ENCODE peak calls at places on chromosomes 4 and X, in ten cellular contexts. One of them, this sample, is unnamed. For H3K9me3 and H3K4me1, the result is how much of the 10 kb centered on the place peaks cover.

GRCh38 chrX:87397103-87397886 is 120.3 kb upstream of the KLHL4 start:
- DNase-seq in psoas muscle: no peak
- DNase-seq in mesenchymal stem cell: peak
- DNase-seq in fibroblast of lung: peak
- DNase-seq in ovary: no peak
- DNase-seq in adipocyte: no peak
- DNase-seq in HepG2: no peak
- DNase-seq in A549: no peak
- DNase-seq in Peyer's patch: no peak
- DNase-seq in uterus: no peak
- DNase-seq in this sample: no peak

GRCh38 chr4:184232212-184232611 is 14.5 kb upstream of the ENPP6 start:
- DNase-seq in psoas muscle: no peak
- DNase-seq in mesenchymal stem cell: no peak
- DNase-seq in fibroblast of lung: no peak
- DNase-seq in ovary: no peak
- DNase-seq in adipocyte: no peak
- DNase-seq in HepG2: peak
- DNase-seq in A549: no peak
- DNase-seq in Peyer's patch: no peak
- DNase-seq in uterus: no peak
- DNase-seq in this sample: no peak

GRCh38 chr4:123939621-123940020 is 543.0 kb downstream of the SPRY1 start:
- DNase-seq in psoas muscle: no peak
- DNase-seq in mesenchymal stem cell: peak
- DNase-seq in fibroblast of lung: peak
- DNase-seq in ovary: no peak
- DNase-seq in adipocyte: peak
- DNase-seq in HepG2: no peak
- DNase-seq in A549: no peak
- DNase-seq in Peyer's patch: no peak
- DNase-seq in uterus: no peak
- DNase-seq in this sample: no peak

GRCh38 chrX:129932792-129933321 is 26.9 kb downstream of the UTP14A start:
- DNase-seq in psoas muscle: peak
- DNase-seq in mesenchymal stem cell: peak
- DNase-seq in fibroblast of lung: no peak
- DNase-seq in ovary: peak
- DNase-seq in adipocyte: peak
- DNase-seq in HepG2: no peak
- DNase-seq in A549: peak
- DNase-seq in Peyer's patch: peak
- DNase-seq in uterus: peak
- DNase-seq in this sample: peak

GRCh38 chrX:5991393-5991792 is 237.3 kb downstream of the NLGN4X start:
- DNase-seq in psoas muscle: no peak
- DNase-seq in mesenchymal stem cell: no peak
- DNase-seq in fibroblast of lung: no peak
- DNase-seq in ovary: no peak
- DNase-seq in adipocyte: no peak
- DNase-seq in HepG2: no peak
- DNase-seq in A549: no peak
- DNase-seq in Peyer's patch: no peak
- DNase-seq in uterus: no peak
- DNase-seq in this sample: no peak

GRCh38 chr4:174713181-174713580 is 115.9 kb downstream of the GLRA3 start:
- DNase-seq in psoas muscle: no peak
- DNase-seq in mesenchymal stem cell: no peak
- DNase-seq in fibroblast of lung: no peak
- DNase-seq in ovary: no peak
- DNase-seq in adipocyte: peak
- DNase-seq in HepG2: no peak
- DNase-seq in A549: no peak
- DNase-seq in Peyer's patch: no peak
- DNase-seq in uterus: no peak
- DNase-seq in this sample: no peak

GRCh38 chr4:157806176-157806575 is 366.6 kb downstream of the GASK1B start:
- DNase-seq in psoas muscle: no peak
- DNase-seq in mesenchymal stem cell: no peak
- DNase-seq in fibroblast of lung: no peak
- DNase-seq in ovary: no peak
- DNase-seq in adipocyte: peak
- DNase-seq in HepG2: no peak
- DNase-seq in A549: no peak
- DNase-seq in Peyer's patch: no peak
- DNase-seq in uterus: no peak
- DNase-seq in this sample: no peak

GRCh38 chr4:70556856-70557255 is 35.2 kb upstream of the AMBN start:
- DNase-seq in psoas muscle: no peak
- DNase-seq in mesenchymal stem cell: no peak
- DNase-seq in fibroblast of lung: peak
- DNase-seq in ovary: no peak
- DNase-seq in adipocyte: peak
- DNase-seq in HepG2: no peak
- DNase-seq in A549: no peak
- DNase-seq in Peyer's patch: no peak
- DNase-seq in uterus: no peak
- DNase-seq in this sample: no peak

GRCh38 chr4:125085-125820 is 952 bp downstream of the ZNF718 start:
- DNase-seq in psoas muscle: peak
- DNase-seq in mesenchymal stem cell: peak
- DNase-seq in fibroblast of lung: peak
- DNase-seq in ovary: peak
- DNase-seq in adipocyte: peak
- DNase-seq in HepG2: no peak
- DNase-seq in A549: peak
- DNase-seq in Peyer's patch: peak
- DNase-seq in uterus: no peak
- DNase-seq in this sample: peak

GRCh38 chr4:120616-121015 is 3.7 kb upstream of the ZNF718 start:
- DNase-seq in psoas muscle: no peak
- DNase-seq in mesenchymal stem cell: no peak
- DNase-seq in fibroblast of lung: no peak
- DNase-seq in ovary: no peak
- DNase-seq in adipocyte: no peak
- DNase-seq in HepG2: no peak
- DNase-seq in A549: no peak
- DNase-seq in Peyer's patch: no peak
- DNase-seq in uterus: no peak
- DNase-seq in this sample: no peak

GRCh38 chr4:124275-125081 is at the start of gene ZNF718:
- DNase-seq in psoas muscle: peak
- DNase-seq in mesenchymal stem cell: peak
- DNase-seq in fibroblast of lung: peak
- DNase-seq in ovary: peak
- DNase-seq in adipocyte: peak
- DNase-seq in HepG2: no peak
- DNase-seq in A549: peak
- DNase-seq in Peyer's patch: peak
- DNase-seq in uterus: peak
- DNase-seq in this sample: peak

GRCh38 chr4:125833-126232 is 1.5 kb downstream of the ZNF718 start:
- DNase-seq in psoas muscle: no peak
- DNase-seq in mesenchymal stem cell: peak
- DNase-seq in fibroblast of lung: no peak
- DNase-seq in ovary: no peak
- DNase-seq in adipocyte: peak
- DNase-seq in HepG2: no peak
- DNase-seq in A549: no peak
- DNase-seq in Peyer's patch: no peak
- DNase-seq in uterus: no peak
- DNase-seq in this sample: no peak

DNA sequence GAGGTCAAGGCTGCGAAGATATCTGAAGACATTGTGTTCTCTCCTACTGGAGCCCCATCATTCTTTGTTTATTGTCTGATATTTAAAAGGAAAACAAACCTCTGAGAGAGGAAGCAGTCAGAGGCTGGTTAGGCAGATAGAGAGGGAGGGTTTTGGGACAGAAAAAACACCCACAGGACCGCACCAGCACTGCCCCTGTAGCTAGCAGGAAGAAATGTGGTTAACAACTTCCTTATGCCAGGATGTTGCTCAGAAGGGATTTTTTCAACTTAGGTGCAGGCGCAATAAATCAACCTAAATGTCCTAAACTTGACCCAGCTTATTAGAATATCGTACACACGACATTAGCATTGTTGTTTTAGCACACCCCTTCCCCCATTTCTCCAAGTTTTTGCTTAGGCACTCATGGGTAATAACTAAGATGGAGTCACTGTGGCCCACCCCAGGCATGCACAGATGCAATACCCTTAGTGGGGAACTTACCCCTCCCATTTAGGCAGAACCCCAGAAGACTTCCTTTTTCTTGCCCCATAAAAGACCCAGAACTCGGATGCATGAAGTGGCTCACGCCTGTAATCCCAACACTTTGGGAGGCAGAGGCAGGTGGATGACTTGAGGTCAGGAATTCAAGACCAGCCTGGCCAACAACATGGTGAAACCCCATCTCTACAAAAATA is 2.8 kb upstream of the ZNF718 start:
- DNase-seq in psoas muscle: no peak
- DNase-seq in mesenchymal stem cell: no peak
- DNase-seq in fibroblast of lung: no peak
- DNase-seq in ovary: peak
- DNase-seq in adipocyte: no peak
- DNase-seq in HepG2: no peak
- DNase-seq in A549: no peak
- DNase-seq in Peyer's patch: no peak
- DNase-seq in uterus: no peak
- DNase-seq in this sample: no peak
- H3K9me3 ChIP-seq in psoas muscle: under half
- H3K9me3 ChIP-seq in mesenchymal stem cell: half or more
- H3K9me3 ChIP-seq in fibroblast of lung: under half
- H3K9me3 ChIP-seq in ovary: under half
- H3K9me3 ChIP-seq in adipocyte: under half
- H3K9me3 ChIP-seq in HepG2: half or more
- H3K9me3 ChIP-seq in A549: under half
- H3K9me3 ChIP-seq in Peyer's patch: under half
- H3K9me3 ChIP-seq in uterus: under half
- H3K9me3 ChIP-seq in this sample: under half

GRCh38 chr4:18110099-18110498 is 88.5 kb upstream of the LCORL start:
- DNase-seq in psoas muscle: no peak
- DNase-seq in mesenchymal stem cell: no peak
- DNase-seq in fibroblast of lung: no peak
- DNase-seq in ovary: no peak
- DNase-seq in adipocyte: no peak
- DNase-seq in HepG2: peak
- DNase-seq in A549: no peak
- DNase-seq in Peyer's patch: no peak
- DNase-seq in uterus: no peak
- DNase-seq in this sample: no peak
- H3K4me1 ChIP-seq in psoas muscle: under half
- H3K4me1 ChIP-seq in mesenchymal stem cell: under half
- H3K4me1 ChIP-seq in fibroblast of lung: under half
- H3K4me1 ChIP-seq in ovary: under half
- H3K4me1 ChIP-seq in adipocyte: under half
- H3K4me1 ChIP-seq in HepG2: under half
- H3K4me1 ChIP-seq in A549: under half
- H3K4me1 ChIP-seq in Peyer's patch: under half
- H3K4me1 ChIP-seq in uterus: under half
- H3K4me1 ChIP-seq in this sample: under half

GRCh38 chrX:10121787-10122186 is 35.0 kb upstream of the CLCN4 start:
- DNase-seq in psoas muscle: no peak
- DNase-seq in mesenchymal stem cell: no peak
- DNase-seq in fibroblast of lung: no peak
- DNase-seq in ovary: no peak
- DNase-seq in adipocyte: no peak
- DNase-seq in HepG2: no peak
- DNase-seq in A549: no peak
- DNase-seq in Peyer's patch: no peak
- DNase-seq in uterus: no peak
- DNase-seq in this sample: no peak

GRCh38 chrX:10119399-10119990 is 37.3 kb upstream of the CLCN4 start:
- DNase-seq in psoas muscle: no peak
- DNase-seq in mesenchymal stem cell: peak
- DNase-seq in fibroblast of lung: peak
- DNase-seq in ovary: peak
- DNase-seq in adipocyte: peak
- DNase-seq in HepG2: peak
- DNase-seq in A549: peak
- DNase-seq in Peyer's patch: peak
- DNase-seq in uterus: peak
- DNase-seq in this sample: peak

GRCh38 chrX:10117864-10118377 is 38.9 kb upstream of the CLCN4 start:
- DNase-seq in psoas muscle: no peak
- DNase-seq in mesenchymal stem cell: no peak
- DNase-seq in fibroblast of lung: no peak
- DNase-seq in ovary: no peak
- DNase-seq in adipocyte: no peak
- DNase-seq in HepG2: no peak
- DNase-seq in A549: no peak
- DNase-seq in Peyer's patch: no peak
- DNase-seq in uterus: no peak
- DNase-seq in this sample: no peak

GRCh38 chrX:10118530-10118929 is 38.2 kb upstream of the CLCN4 start:
- DNase-seq in psoas muscle: no peak
- DNase-seq in mesenchymal stem cell: no peak
- DNase-seq in fibroblast of lung: no peak
- DNase-seq in ovary: no peak
- DNase-seq in adipocyte: no peak
- DNase-seq in HepG2: no peak
- DNase-seq in A549: no peak
- DNase-seq in Peyer's patch: no peak
- DNase-seq in uterus: no peak
- DNase-seq in this sample: no peak

GRCh38 chrX:10120828-10121227 is 35.9 kb upstream of the CLCN4 start:
- DNase-seq in psoas muscle: no peak
- DNase-seq in mesenchymal stem cell: no peak
- DNase-seq in fibroblast of lung: no peak
- DNase-seq in ovary: no peak
- DNase-seq in adipocyte: no peak
- DNase-seq in HepG2: no peak
- DNase-seq in A549: no peak
- DNase-seq in Peyer's patch: no peak
- DNase-seq in uterus: no peak
- DNase-seq in this sample: no peak
- H3K9me3 ChIP-seq in psoas muscle: under half
- H3K9me3 ChIP-seq in mesenchymal stem cell: under half
- H3K9me3 ChIP-seq in fibroblast of lung: under half
- H3K9me3 ChIP-seq in ovary: under half
- H3K9me3 ChIP-seq in adipocyte: under half
- H3K9me3 ChIP-seq in HepG2: under half
- H3K9me3 ChIP-seq in A549: half or more
- H3K9me3 ChIP-seq in Peyer's patch: under half
- H3K9me3 ChIP-seq in uterus: under half
- H3K9me3 ChIP-seq in this sample: under half

GRCh38 chrX:41095174-41095573 is 9.9 kb downstream of the USP9X start:
- DNase-seq in psoas muscle: no peak
- DNase-seq in mesenchymal stem cell: no peak
- DNase-seq in fibroblast of lung: no peak
- DNase-seq in ovary: no peak
- DNase-seq in adipocyte: no peak
- DNase-seq in HepG2: no peak
- DNase-seq in A549: no peak
- DNase-seq in Peyer's patch: no peak
- DNase-seq in uterus: no peak
- DNase-seq in this sample: no peak

GRCh38 chrX:41095962-41096955 is 11.0 kb downstream of the USP9X start:
- DNase-seq in psoas muscle: no peak
- DNase-seq in mesenchymal stem cell: peak
- DNase-seq in fibroblast of lung: no peak
- DNase-seq in ovary: no peak
- DNase-seq in adipocyte: peak
- DNase-seq in HepG2: no peak
- DNase-seq in A549: no peak
- DNase-seq in Peyer's patch: no peak
- DNase-seq in uterus: no peak
- DNase-seq in this sample: no peak

GRCh38 chrX:41097326-41097725 is 12.1 kb downstream of the USP9X start:
- DNase-seq in psoas muscle: no peak
- DNase-seq in mesenchymal stem cell: no peak
- DNase-seq in fibroblast of lung: no peak
- DNase-seq in ovary: no peak
- DNase-seq in adipocyte: no peak
- DNase-seq in HepG2: no peak
- DNase-seq in A549: no peak
- DNase-seq in Peyer's patch: no peak
- DNase-seq in uterus: no peak
- DNase-seq in this sample: no peak

GRCh38 chrX:41090568-41091238 is 5.5 kb downstream of the USP9X start:
- DNase-seq in psoas muscle: no peak
- DNase-seq in mesenchymal stem cell: peak
- DNase-seq in fibroblast of lung: peak
- DNase-seq in ovary: no peak
- DNase-seq in adipocyte: peak
- DNase-seq in HepG2: peak
- DNase-seq in A549: no peak
- DNase-seq in Peyer's patch: no peak
- DNase-seq in uterus: no peak
- DNase-seq in this sample: no peak

GRCh38 chrX:41092776-41093175 is 7.5 kb downstream of the USP9X start:
- DNase-seq in psoas muscle: no peak
- DNase-seq in mesenchymal stem cell: no peak
- DNase-seq in fibroblast of lung: no peak
- DNase-seq in ovary: no peak
- DNase-seq in adipocyte: no peak
- DNase-seq in HepG2: no peak
- DNase-seq in A549: no peak
- DNase-seq in Peyer's patch: no peak
- DNase-seq in uterus: no peak
- DNase-seq in this sample: no peak
- H3K4me1 ChIP-seq in psoas muscle: half or more
- H3K4me1 ChIP-seq in mesenchymal stem cell: under half
- H3K4me1 ChIP-seq in fibroblast of lung: under half
- H3K4me1 ChIP-seq in ovary: under half
- H3K4me1 ChIP-seq in adipocyte: half or more
- H3K4me1 ChIP-seq in HepG2: half or more
- H3K4me1 ChIP-seq in A549: half or more
- H3K4me1 ChIP-seq in Peyer's patch: under half
- H3K4me1 ChIP-seq in uterus: under half
- H3K4me1 ChIP-seq in this sample: under half